ENCODE peak calls at places on chromosome 13, in seven cellular contexts. One of them, this sample, is unnamed.

GRCh38 chr13:23579886-23580706 is 9.9 kb downstream of the TNFRSF19 start:
- DNase-seq in pancreas: no peak
- DNase-seq in OCI-LY7: no peak
- DNase-seq in sigmoid colon: no peak
- DNase-seq in A673: no peak
- DNase-seq in CD8-positive, alpha-beta T cell: no peak
- DNase-seq in transverse colon: no peak
- DNase-seq in this sample: no peak

GRCh38 chr13:66513728-66514127 is 716.4 kb downstream of the PCDH9 start:
- DNase-seq in pancreas: no peak
- DNase-seq in OCI-LY7: no peak
- DNase-seq in sigmoid colon: no peak
- DNase-seq in A673: peak; percentile 31
- DNase-seq in CD8-positive, alpha-beta T cell: no peak
- DNase-seq in transverse colon: no peak
- DNase-seq in this sample: no peak

GRCh38 chr13:34201050-34201913 is 383.3 kb downstream of the RFC3 start:
- DNase-seq in pancreas: no peak
- DNase-seq in OCI-LY7: no peak
- DNase-seq in sigmoid colon: no peak
- DNase-seq in A673: no peak
- DNase-seq in CD8-positive, alpha-beta T cell: no peak
- DNase-seq in transverse colon: no peak
- DNase-seq in this sample: no peak

GRCh38 chr13:48304132-48304876 is 753 bp downstream of the RB1 start:
- DNase-seq in pancreas: no peak
- DNase-seq in OCI-LY7: peak; percentile 98
- DNase-seq in sigmoid colon: peak; percentile 72
- DNase-seq in A673: peak; percentile 51
- DNase-seq in CD8-positive, alpha-beta T cell: peak; percentile 56
- DNase-seq in transverse colon: peak; percentile 57
- DNase-seq in this sample: peak; percentile 48

GRCh38 chr13:102799544-102800144 is 725 bp downstream of the BIVM start:
- DNase-seq in pancreas: peak; percentile 61
- DNase-seq in OCI-LY7: no peak
- DNase-seq in sigmoid colon: peak; percentile 69
- DNase-seq in A673: no peak
- DNase-seq in CD8-positive, alpha-beta T cell: peak; percentile 51
- DNase-seq in transverse colon: peak; percentile 26
- DNase-seq in this sample: no peak

GRCh38 chr13:48562296-48563066 is 29.6 kb upstream of the RCBTB2 start:
- DNase-seq in pancreas: no peak
- DNase-seq in OCI-LY7: peak; percentile 94
- DNase-seq in sigmoid colon: no peak
- DNase-seq in A673: no peak
- DNase-seq in CD8-positive, alpha-beta T cell: peak; percentile 77
- DNase-seq in transverse colon: peak; percentile 33
- DNase-seq in this sample: no peak

GRCh38 chr13:99080131-99080530 is 102.3 kb upstream of the DOCK9 start:
- DNase-seq in pancreas: no peak
- DNase-seq in OCI-LY7: no peak
- DNase-seq in sigmoid colon: no peak
- DNase-seq in A673: no peak
- DNase-seq in CD8-positive, alpha-beta T cell: no peak
- DNase-seq in transverse colon: no peak
- DNase-seq in this sample: no peak

GRCh38 chr13:78997902-78998654 is 339.1 kb upstream of the OBI1 start:
- DNase-seq in pancreas: no peak
- DNase-seq in OCI-LY7: peak; percentile 3
- DNase-seq in sigmoid colon: no peak
- DNase-seq in A673: no peak
- DNase-seq in CD8-positive, alpha-beta T cell: no peak
- DNase-seq in transverse colon: no peak
- DNase-seq in this sample: no peak

GRCh38 chr13:62564770-62565169 is 1149.1 kb upstream of the PCDH20 start:
- DNase-seq in pancreas: no peak
- DNase-seq in OCI-LY7: no peak
- DNase-seq in sigmoid colon: no peak
- DNase-seq in A673: no peak
- DNase-seq in CD8-positive, alpha-beta T cell: no peak
- DNase-seq in transverse colon: no peak
- DNase-seq in this sample: no peak

GRCh38 chr13:47826481-47826880 is 174.6 kb downstream of the SUCLA2 start:
- DNase-seq in pancreas: no peak
- DNase-seq in OCI-LY7: no peak
- DNase-seq in sigmoid colon: no peak
- DNase-seq in A673: no peak
- DNase-seq in CD8-positive, alpha-beta T cell: no peak
- DNase-seq in transverse colon: no peak
- DNase-seq in this sample: no peak

GRCh38 chr13:113926301-113926761 is 47.5 kb downstream of the C13orf46 start:
- DNase-seq in pancreas: no peak
- DNase-seq in OCI-LY7: no peak
- DNase-seq in sigmoid colon: peak; percentile 62
- DNase-seq in A673: no peak
- DNase-seq in CD8-positive, alpha-beta T cell: no peak
- DNase-seq in transverse colon: no peak
- DNase-seq in this sample: no peak

GRCh38 chr13:76993021-76993420 is 1.1 kb downstream of the CLN5 start:
- DNase-seq in pancreas: no peak
- DNase-seq in OCI-LY7: no peak
- DNase-seq in sigmoid colon: no peak
- DNase-seq in A673: no peak
- DNase-seq in CD8-positive, alpha-beta T cell: no peak
- DNase-seq in transverse colon: no peak
- DNase-seq in this sample: no peak

GRCh38 chr13:105703843-105704242 is 831.6 kb downstream of the EFNB2 start:
- DNase-seq in pancreas: no peak
- DNase-seq in OCI-LY7: no peak
- DNase-seq in sigmoid colon: no peak
- DNase-seq in A673: no peak
- DNase-seq in CD8-positive, alpha-beta T cell: no peak
- DNase-seq in transverse colon: no peak
- DNase-seq in this sample: no peak

GRCh38 chr13:65460136-65460535 is 1770.0 kb downstream of the PCDH9 start:
- DNase-seq in pancreas: no peak
- DNase-seq in OCI-LY7: no peak
- DNase-seq in sigmoid colon: no peak
- DNase-seq in A673: no peak
- DNase-seq in CD8-positive, alpha-beta T cell: no peak
- DNase-seq in transverse colon: no peak
- DNase-seq in this sample: no peak

GRCh38 chr13:27461940-27462584 is 11.7 kb upstream of the MTIF3 start:
- DNase-seq in pancreas: no peak
- DNase-seq in OCI-LY7: peak; percentile 31
- DNase-seq in sigmoid colon: no peak
- DNase-seq in A673: no peak
- DNase-seq in CD8-positive, alpha-beta T cell: no peak
- DNase-seq in transverse colon: no peak
- DNase-seq in this sample: no peak

GRCh38 chr13:95027638-95028037 is 273.6 kb downstream of the ABCC4 start:
- DNase-seq in pancreas: no peak
- DNase-seq in OCI-LY7: no peak
- DNase-seq in sigmoid colon: no peak
- DNase-seq in A673: no peak
- DNase-seq in CD8-positive, alpha-beta T cell: no peak
- DNase-seq in transverse colon: no peak
- DNase-seq in this sample: no peak

GRCh38 chr13:95032114-95032513 is 269.1 kb downstream of the ABCC4 start:
- DNase-seq in pancreas: no peak
- DNase-seq in OCI-LY7: no peak
- DNase-seq in sigmoid colon: no peak
- DNase-seq in A673: no peak
- DNase-seq in CD8-positive, alpha-beta T cell: no peak
- DNase-seq in transverse colon: no peak
- DNase-seq in this sample: no peak

GRCh38 chr13:95033890-95034289 is 267.4 kb downstream of the ABCC4 start:
- DNase-seq in pancreas: no peak
- DNase-seq in OCI-LY7: no peak
- DNase-seq in sigmoid colon: no peak
- DNase-seq in A673: no peak
- DNase-seq in CD8-positive, alpha-beta T cell: no peak
- DNase-seq in transverse colon: no peak
- DNase-seq in this sample: no peak

GRCh38 chr13:95035311-95036109 is 265.7 kb downstream of the ABCC4 start:
- DNase-seq in pancreas: no peak
- DNase-seq in OCI-LY7: no peak
- DNase-seq in sigmoid colon: no peak
- DNase-seq in A673: no peak
- DNase-seq in CD8-positive, alpha-beta T cell: no peak
- DNase-seq in transverse colon: no peak
- DNase-seq in this sample: no peak

GRCh38 chr13:95030948-95031347 is 270.3 kb downstream of the ABCC4 start:
- DNase-seq in pancreas: no peak
- DNase-seq in OCI-LY7: no peak
- DNase-seq in sigmoid colon: no peak
- DNase-seq in A673: no peak
- DNase-seq in CD8-positive, alpha-beta T cell: no peak
- DNase-seq in transverse colon: no peak
- DNase-seq in this sample: no peak
- H3K27ac ChIP-seq in pancreas: no peak overlapping the region
- H3K27ac ChIP-seq in OCI-LY7: no peak overlapping the region
- H3K27ac ChIP-seq in sigmoid colon: no peak overlapping the region
- H3K27ac ChIP-seq in A673: no peak overlapping the region
- H3K27ac ChIP-seq in CD8-positive, alpha-beta T cell: no peak overlapping the region
- H3K27ac ChIP-seq in transverse colon: no peak overlapping the region
- H3K27ac ChIP-seq in this sample: no peak overlapping the region

GRCh38 chr13:75399879-75400217 is 82.1 kb downstream of the TBC1D4 start:
- DNase-seq in pancreas: no peak
- DNase-seq in OCI-LY7: no peak
- DNase-seq in sigmoid colon: no peak
- DNase-seq in A673: no peak
- DNase-seq in CD8-positive, alpha-beta T cell: no peak
- DNase-seq in transverse colon: no peak
- DNase-seq in this sample: no peak

GRCh38 chr13:75405976-75406703 is 75.8 kb downstream of the TBC1D4 start:
- DNase-seq in pancreas: no peak
- DNase-seq in OCI-LY7: no peak
- DNase-seq in sigmoid colon: no peak
- DNase-seq in A673: peak; percentile 80
- DNase-seq in CD8-positive, alpha-beta T cell: no peak
- DNase-seq in transverse colon: no peak
- DNase-seq in this sample: no peak

GRCh38 chr13:75400775-75401174 is 81.2 kb downstream of the TBC1D4 start:
- DNase-seq in pancreas: no peak
- DNase-seq in OCI-LY7: no peak
- DNase-seq in sigmoid colon: no peak
- DNase-seq in A673: no peak
- DNase-seq in CD8-positive, alpha-beta T cell: no peak
- DNase-seq in transverse colon: no peak
- DNase-seq in this sample: no peak

GRCh38 chr13:75404721-75405120 is 77.2 kb downstream of the TBC1D4 start:
- DNase-seq in pancreas: no peak
- DNase-seq in OCI-LY7: no peak
- DNase-seq in sigmoid colon: no peak
- DNase-seq in A673: no peak
- DNase-seq in CD8-positive, alpha-beta T cell: no peak
- DNase-seq in transverse colon: no peak
- DNase-seq in this sample: no peak

DNA sequence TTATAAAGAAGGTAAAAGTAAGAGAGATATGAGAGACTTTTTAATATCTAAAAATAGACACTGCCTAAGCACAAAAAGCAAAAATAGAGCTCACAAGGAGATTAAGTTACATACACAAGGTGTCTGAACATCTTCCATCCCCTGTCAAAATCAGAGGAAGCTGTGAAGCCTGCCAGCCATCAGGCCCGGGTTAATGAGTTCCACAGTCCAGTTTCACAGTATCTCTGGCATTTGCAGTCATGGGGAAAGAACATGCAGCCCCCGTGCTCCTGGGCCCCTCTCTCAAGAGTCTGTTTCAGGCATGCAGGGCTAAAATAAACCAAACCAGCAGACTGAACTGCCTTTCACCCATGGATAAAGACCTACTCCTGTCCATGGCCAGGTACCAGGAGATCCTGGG is 79.2 kb downstream of the TBC1D4 start:
- DNase-seq in pancreas: no peak
- DNase-seq in OCI-LY7: no peak
- DNase-seq in sigmoid colon: no peak
- DNase-seq in A673: no peak
- DNase-seq in CD8-positive, alpha-beta T cell: no peak
- DNase-seq in transverse colon: no peak
- DNase-seq in this sample: no peak
- H3K4me1 ChIP-seq in pancreas: peaks cover 12% of the 10 kb centered on the region
- H3K4me1 ChIP-seq in OCI-LY7: peaks cover 48% of the 10 kb centered on the region
- H3K4me1 ChIP-seq in sigmoid colon: no peaks in the 10 kb centered on the region
- H3K4me1 ChIP-seq in A673: peaks cover 2% of the 10 kb centered on the region
- H3K4me1 ChIP-seq in CD8-positive, alpha-beta T cell: no peaks in the 10 kb centered on the region
- H3K4me1 ChIP-seq in transverse colon: no peaks in the 10 kb centered on the region
- H3K4me1 ChIP-seq in this sample: no peaks in the 10 kb centered on the region

DNA sequence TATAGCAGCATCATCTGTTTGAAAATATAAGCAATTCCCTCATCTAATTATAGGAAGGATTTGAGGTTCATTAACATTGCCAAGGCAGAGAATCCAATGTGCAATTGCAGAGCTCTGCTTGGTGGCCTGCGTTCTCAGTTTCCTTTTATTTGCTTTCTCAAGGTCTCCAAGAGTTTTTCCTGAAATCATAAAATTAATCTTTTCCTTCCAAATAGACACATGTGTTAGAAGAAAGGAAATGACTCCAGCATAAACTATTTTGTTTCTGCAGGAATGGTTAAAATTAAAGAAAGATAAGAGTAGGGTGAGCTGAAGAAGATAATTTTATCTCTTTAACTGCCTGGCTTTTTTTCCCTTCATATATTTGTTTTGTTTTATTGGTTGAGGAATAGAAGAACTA is 241.8 kb downstream of the DACH1 start:
- DNase-seq in pancreas: no peak
- DNase-seq in OCI-LY7: no peak
- DNase-seq in sigmoid colon: no peak
- DNase-seq in A673: peak; percentile 62
- DNase-seq in CD8-positive, alpha-beta T cell: no peak
- DNase-seq in transverse colon: no peak
- DNase-seq in this sample: no peak
- H3K27ac ChIP-seq in pancreas: no peak overlapping the region
- H3K27ac ChIP-seq in OCI-LY7: no peak overlapping the region
- H3K27ac ChIP-seq in sigmoid colon: no peak overlapping the region
- H3K27ac ChIP-seq in A673: no peak overlapping the region
- H3K27ac ChIP-seq in CD8-positive, alpha-beta T cell: no peak overlapping the region
- H3K27ac ChIP-seq in transverse colon: peak overlapping the region; percentile 5
- H3K27ac ChIP-seq in this sample: no peak overlapping the region

GRCh38 chr13:109782066-109782822 is 4.1 kb downstream of the IRS2 start:
- DNase-seq in pancreas: peak; percentile 33
- DNase-seq in OCI-LY7: no peak
- DNase-seq in sigmoid colon: no peak
- DNase-seq in A673: peak; percentile 62
- DNase-seq in CD8-positive, alpha-beta T cell: no peak
- DNase-seq in transverse colon: no peak
- DNase-seq in this sample: no peak

GRCh38 chr13:109784590-109785140 is 1.7 kb downstream of the IRS2 start:
- DNase-seq in pancreas: peak; percentile 73
- DNase-seq in OCI-LY7: no peak
- DNase-seq in sigmoid colon: peak; percentile 88
- DNase-seq in A673: peak; percentile 91
- DNase-seq in CD8-positive, alpha-beta T cell: peak; percentile 81
- DNase-seq in transverse colon: peak; percentile 80
- DNase-seq in this sample: peak; percentile 81

GRCh38 chr13:109782823-109783411 is 3.5 kb downstream of the IRS2 start:
- DNase-seq in pancreas: peak; percentile 27
- DNase-seq in OCI-LY7: no peak
- DNase-seq in sigmoid colon: no peak
- DNase-seq in A673: peak; percentile 61
- DNase-seq in CD8-positive, alpha-beta T cell: no peak
- DNase-seq in transverse colon: no peak
- DNase-seq in this sample: no peak

GRCh38 chr13:109783815-109784589 is 2.4 kb downstream of the IRS2 start:
- DNase-seq in pancreas: peak; percentile 36
- DNase-seq in OCI-LY7: no peak
- DNase-seq in sigmoid colon: no peak
- DNase-seq in A673: peak; percentile 71
- DNase-seq in CD8-positive, alpha-beta T cell: no peak
- DNase-seq in transverse colon: no peak
- DNase-seq in this sample: no peak

GRCh38 chr13:109783447-109783814 is 3.0 kb downstream of the IRS2 start:
- DNase-seq in pancreas: peak; percentile 34
- DNase-seq in OCI-LY7: no peak
- DNase-seq in sigmoid colon: no peak
- DNase-seq in A673: peak; percentile 82
- DNase-seq in CD8-positive, alpha-beta T cell: peak; percentile 50
- DNase-seq in transverse colon: no peak
- DNase-seq in this sample: no peak
- H3K4me1 ChIP-seq in pancreas: peaks cover 11% of the 10 kb centered on the region
- H3K4me1 ChIP-seq in OCI-LY7: peaks cover 5% of the 10 kb centered on the region
- H3K4me1 ChIP-seq in sigmoid colon: no peaks in the 10 kb centered on the region
- H3K4me1 ChIP-seq in A673: peaks cover 8% of the 10 kb centered on the region
- H3K4me1 ChIP-seq in CD8-positive, alpha-beta T cell: peaks cover 34% of the 10 kb centered on the region
- H3K4me1 ChIP-seq in transverse colon: peaks cover 3% of the 10 kb centered on the region
- H3K4me1 ChIP-seq in this sample: peaks cover 5% of the 10 kb centered on the region

This sample was measured in colonic mucosa.